ENCODE peak calls at places on chromosomes 6 and 20, in eight cellular contexts. One of them, this sample, is unnamed.

GRCh38 chr20:63648895-63649589 is 4.2 kb downstream of the STMN3 start:
- DNase-seq in SK-N-SH: no peak
- DNase-seq in Right ventricle myocardium superior: no peak
- DNase-seq in endothelial cell: no peak
- DNase-seq in cardiac fibroblast: no peak
- DNase-seq in activated CD4-positive, alpha-beta T cell treated with anti-CD3 and anti-CD28 coated beads, Interleukin-2, amount 10 ng/mL, durations not matched to agents 7 days and 5 days: no peak
- DNase-seq in sciatic nerve: no peak
- DNase-seq in T47D: no peak
- DNase-seq in this sample: no peak

GRCh38 chr20:15138548-15139126 is 801.2 kb upstream of the FLRT3 start:
- DNase-seq in endothelial cell: no peak
- DNase-seq in cardiac fibroblast: no peak
- DNase-seq in T47D: no peak
- DNase-seq in activated CD4-positive, alpha-beta T cell treated with anti-CD3 and anti-CD28 coated beads, Interleukin-2, amount 10 ng/mL, durations not matched to agents 7 days and 5 days: no peak
- DNase-seq in Right ventricle myocardium superior: no peak
- DNase-seq in sciatic nerve: no peak
- DNase-seq in SK-N-SH: no peak
- DNase-seq in this sample: no peak

GRCh38 chr6:169109381-169109780 is 144.3 kb downstream of the THBS2 start:
- DNase-seq in Right ventricle myocardium superior: no peak
- DNase-seq in cardiac fibroblast: no peak
- DNase-seq in endothelial cell: no peak
- DNase-seq in activated CD4-positive, alpha-beta T cell treated with anti-CD3 and anti-CD28 coated beads, Interleukin-2, amount 10 ng/mL, durations not matched to agents 7 days and 5 days: no peak
- DNase-seq in SK-N-SH: no peak
- DNase-seq in sciatic nerve: no peak
- DNase-seq in T47D: no peak
- DNase-seq in this sample: no peak

GRCh38 chr20:53165452-53165851 is 193.3 kb downstream of the TSHZ2 start:
- DNase-seq in cardiac fibroblast: no peak
- DNase-seq in sciatic nerve: no peak
- DNase-seq in SK-N-SH: no peak
- DNase-seq in endothelial cell: no peak
- DNase-seq in T47D: no peak
- DNase-seq in activated CD4-positive, alpha-beta T cell treated with anti-CD3 and anti-CD28 coated beads, Interleukin-2, amount 10 ng/mL, durations not matched to agents 7 days and 5 days: no peak
- DNase-seq in Right ventricle myocardium superior: no peak
- DNase-seq in this sample: no peak

GRCh38 chr6:35311390-35312075 is 13.9 kb downstream of the DEF6 start:
- DNase-seq in activated CD4-positive, alpha-beta T cell treated with anti-CD3 and anti-CD28 coated beads, Interleukin-2, amount 10 ng/mL, durations not matched to agents 7 days and 5 days: peak
- DNase-seq in cardiac fibroblast: no peak
- DNase-seq in sciatic nerve: no peak
- DNase-seq in endothelial cell: no peak
- DNase-seq in Right ventricle myocardium superior: no peak
- DNase-seq in T47D: no peak
- DNase-seq in SK-N-SH: no peak
- DNase-seq in this sample: peak

GRCh38 chr6:1182722-1183521 is 129.0 kb upstream of the FOXQ1 start:
- DNase-seq in activated CD4-positive, alpha-beta T cell treated with anti-CD3 and anti-CD28 coated beads, Interleukin-2, amount 10 ng/mL, durations not matched to agents 7 days and 5 days: no peak
- DNase-seq in T47D: peak
- DNase-seq in cardiac fibroblast: no peak
- DNase-seq in Right ventricle myocardium superior: no peak
- DNase-seq in SK-N-SH: no peak
- DNase-seq in sciatic nerve: no peak
- DNase-seq in endothelial cell: no peak
- DNase-seq in this sample: no peak

GRCh38 chr6:107161521-107161920 is 46.2 kb upstream of the BEND3 start:
- DNase-seq in SK-N-SH: no peak
- DNase-seq in activated CD4-positive, alpha-beta T cell treated with anti-CD3 and anti-CD28 coated beads, Interleukin-2, amount 10 ng/mL, durations not matched to agents 7 days and 5 days: no peak
- DNase-seq in T47D: no peak
- DNase-seq in Right ventricle myocardium superior: no peak
- DNase-seq in sciatic nerve: no peak
- DNase-seq in endothelial cell: no peak
- DNase-seq in cardiac fibroblast: no peak
- DNase-seq in this sample: no peak

GRCh38 chr20:4559106-4559505 is 162.6 kb upstream of the PRND start:
- DNase-seq in activated CD4-positive, alpha-beta T cell treated with anti-CD3 and anti-CD28 coated beads, Interleukin-2, amount 10 ng/mL, durations not matched to agents 7 days and 5 days: no peak
- DNase-seq in SK-N-SH: no peak
- DNase-seq in endothelial cell: no peak
- DNase-seq in Right ventricle myocardium superior: no peak
- DNase-seq in T47D: no peak
- DNase-seq in sciatic nerve: no peak
- DNase-seq in cardiac fibroblast: no peak
- DNase-seq in this sample: no peak

GRCh38 chr6:90294989-90295853 is 1.4 kb downstream of the BACH2 start:
- DNase-seq in cardiac fibroblast: peak
- DNase-seq in Right ventricle myocardium superior: peak
- DNase-seq in SK-N-SH: peak
- DNase-seq in sciatic nerve: peak
- DNase-seq in endothelial cell: peak
- DNase-seq in activated CD4-positive, alpha-beta T cell treated with anti-CD3 and anti-CD28 coated beads, Interleukin-2, amount 10 ng/mL, durations not matched to agents 7 days and 5 days: peak
- DNase-seq in T47D: no peak
- DNase-seq in this sample: peak

GRCh38 chr6:157110620-157111019 is 212.7 kb downstream of the TMEM242 start:
- DNase-seq in Right ventricle myocardium superior: no peak
- DNase-seq in sciatic nerve: no peak
- DNase-seq in cardiac fibroblast: peak
- DNase-seq in endothelial cell: no peak
- DNase-seq in SK-N-SH: no peak
- DNase-seq in activated CD4-positive, alpha-beta T cell treated with anti-CD3 and anti-CD28 coated beads, Interleukin-2, amount 10 ng/mL, durations not matched to agents 7 days and 5 days: no peak
- DNase-seq in T47D: no peak
- DNase-seq in this sample: no peak

GRCh38 chr20:61514805-61515505 is 262.9 kb downstream of the CDH4 start:
- DNase-seq in cardiac fibroblast: no peak
- DNase-seq in SK-N-SH: no peak
- DNase-seq in T47D: no peak
- DNase-seq in endothelial cell: no peak
- DNase-seq in activated CD4-positive, alpha-beta T cell treated with anti-CD3 and anti-CD28 coated beads, Interleukin-2, amount 10 ng/mL, durations not matched to agents 7 days and 5 days: no peak
- DNase-seq in sciatic nerve: no peak
- DNase-seq in Right ventricle myocardium superior: no peak
- DNase-seq in this sample: no peak

GRCh38 chr6:4852938-4853337 is 76.7 kb downstream of the CDYL start:
- DNase-seq in SK-N-SH: no peak
- DNase-seq in cardiac fibroblast: no peak
- DNase-seq in activated CD4-positive, alpha-beta T cell treated with anti-CD3 and anti-CD28 coated beads, Interleukin-2, amount 10 ng/mL, durations not matched to agents 7 days and 5 days: no peak
- DNase-seq in Right ventricle myocardium superior: no peak
- DNase-seq in T47D: no peak
- DNase-seq in endothelial cell: no peak
- DNase-seq in sciatic nerve: no peak
- DNase-seq in this sample: no peak

GRCh38 chr20:57579331-57579897 is 18.5 kb downstream of the PCK1 start:
- DNase-seq in activated CD4-positive, alpha-beta T cell treated with anti-CD3 and anti-CD28 coated beads, Interleukin-2, amount 10 ng/mL, durations not matched to agents 7 days and 5 days: no peak
- DNase-seq in cardiac fibroblast: no peak
- DNase-seq in sciatic nerve: no peak
- DNase-seq in Right ventricle myocardium superior: no peak
- DNase-seq in SK-N-SH: no peak
- DNase-seq in T47D: no peak
- DNase-seq in endothelial cell: no peak
- DNase-seq in this sample: no peak

GRCh38 chr6:94478178-94479140 is 1059.1 kb upstream of the EPHA7 start:
- DNase-seq in T47D: peak
- DNase-seq in SK-N-SH: no peak
- DNase-seq in activated CD4-positive, alpha-beta T cell treated with anti-CD3 and anti-CD28 coated beads, Interleukin-2, amount 10 ng/mL, durations not matched to agents 7 days and 5 days: no peak
- DNase-seq in endothelial cell: no peak
- DNase-seq in sciatic nerve: no peak
- DNase-seq in cardiac fibroblast: no peak
- DNase-seq in Right ventricle myocardium superior: no peak
- DNase-seq in this sample: no peak

GRCh38 chr6:38034269-38034914 is 214.9 kb downstream of the ZFAND3 start:
- DNase-seq in cardiac fibroblast: peak
- DNase-seq in Right ventricle myocardium superior: no peak
- DNase-seq in sciatic nerve: no peak
- DNase-seq in T47D: peak
- DNase-seq in endothelial cell: no peak
- DNase-seq in activated CD4-positive, alpha-beta T cell treated with anti-CD3 and anti-CD28 coated beads, Interleukin-2, amount 10 ng/mL, durations not matched to agents 7 days and 5 days: no peak
- DNase-seq in SK-N-SH: no peak
- DNase-seq in this sample: no peak

GRCh38 chr6:131849799-131850198 is 42.0 kb downstream of the ENPP1 start:
- DNase-seq in T47D: no peak
- DNase-seq in sciatic nerve: no peak
- DNase-seq in cardiac fibroblast: no peak
- DNase-seq in endothelial cell: no peak
- DNase-seq in activated CD4-positive, alpha-beta T cell treated with anti-CD3 and anti-CD28 coated beads, Interleukin-2, amount 10 ng/mL, durations not matched to agents 7 days and 5 days: no peak
- DNase-seq in SK-N-SH: no peak
- DNase-seq in Right ventricle myocardium superior: no peak
- DNase-seq in this sample: no peak

GRCh38 chr6:111850288-111850937 is 22.8 kb downstream of the FYN start:
- DNase-seq in T47D: no peak
- DNase-seq in cardiac fibroblast: no peak
- DNase-seq in SK-N-SH: no peak
- DNase-seq in Right ventricle myocardium superior: peak
- DNase-seq in activated CD4-positive, alpha-beta T cell treated with anti-CD3 and anti-CD28 coated beads, Interleukin-2, amount 10 ng/mL, durations not matched to agents 7 days and 5 days: no peak
- DNase-seq in sciatic nerve: no peak
- DNase-seq in endothelial cell: no peak
- DNase-seq in this sample: no peak

GRCh38 chr20:54668271-54669053 is 193.1 kb downstream of the DOK5 start:
- DNase-seq in Right ventricle myocardium superior: no peak
- DNase-seq in cardiac fibroblast: peak
- DNase-seq in T47D: peak
- DNase-seq in SK-N-SH: peak
- DNase-seq in endothelial cell: peak
- DNase-seq in activated CD4-positive, alpha-beta T cell treated with anti-CD3 and anti-CD28 coated beads, Interleukin-2, amount 10 ng/mL, durations not matched to agents 7 days and 5 days: peak
- DNase-seq in sciatic nerve: no peak
- DNase-seq in this sample: peak

GRCh38 chr20:48189177-48189576 is 403.9 kb upstream of the SULF2 start:
- DNase-seq in sciatic nerve: no peak
- DNase-seq in T47D: peak
- DNase-seq in cardiac fibroblast: peak
- DNase-seq in activated CD4-positive, alpha-beta T cell treated with anti-CD3 and anti-CD28 coated beads, Interleukin-2, amount 10 ng/mL, durations not matched to agents 7 days and 5 days: no peak
- DNase-seq in Right ventricle myocardium superior: no peak
- DNase-seq in endothelial cell: no peak
- DNase-seq in SK-N-SH: no peak
- DNase-seq in this sample: no peak

GRCh38 chr6:86122086-86122485 is 479.4 kb upstream of the SYNCRIP start:
- DNase-seq in cardiac fibroblast: no peak
- DNase-seq in SK-N-SH: no peak
- DNase-seq in Right ventricle myocardium superior: no peak
- DNase-seq in sciatic nerve: no peak
- DNase-seq in endothelial cell: no peak
- DNase-seq in T47D: no peak
- DNase-seq in activated CD4-positive, alpha-beta T cell treated with anti-CD3 and anti-CD28 coated beads, Interleukin-2, amount 10 ng/mL, durations not matched to agents 7 days and 5 days: no peak
- DNase-seq in this sample: no peak

GRCh38 chr6:143232849-143233248 is 172.2 kb downstream of the AIG1 start:
- DNase-seq in activated CD4-positive, alpha-beta T cell treated with anti-CD3 and anti-CD28 coated beads, Interleukin-2, amount 10 ng/mL, durations not matched to agents 7 days and 5 days: peak
- DNase-seq in endothelial cell: peak
- DNase-seq in Right ventricle myocardium superior: peak
- DNase-seq in sciatic nerve: no peak
- DNase-seq in cardiac fibroblast: peak
- DNase-seq in T47D: peak
- DNase-seq in SK-N-SH: peak
- DNase-seq in this sample: no peak

GRCh38 chr20:21027569-21027968 is 78.6 kb downstream of the LINC00237 start:
- DNase-seq in Right ventricle myocardium superior: no peak
- DNase-seq in sciatic nerve: no peak
- DNase-seq in T47D: peak
- DNase-seq in cardiac fibroblast: no peak
- DNase-seq in endothelial cell: peak
- DNase-seq in SK-N-SH: peak
- DNase-seq in activated CD4-positive, alpha-beta T cell treated with anti-CD3 and anti-CD28 coated beads, Interleukin-2, amount 10 ng/mL, durations not matched to agents 7 days and 5 days: no peak
- DNase-seq in this sample: no peak